ENCODE peak calls at places on chromosome 3, in ten cellular contexts. C is posterior cingulate gyrus; X is fibroblast of pulmonary artery; Z is stimulated activated CD8-positive, alpha-beta memory T cell treated with anti-CD3 and anti-CD28 coated beads, Interleukin-4, amount 100 ng/mL, for 1 hour; O is OCI-M1; E is AG10803; S is brain pericyte; K is HT1080; L is cardiac muscle cell; Q is lower leg skin. F is an unnamed sample.
A peak's percentile ranks its signal among the peaks of the same experiment; 100 is the strongest.

GRCh38 chr3:10017636-10018292 is 8.5 kb upstream of the FANCD2 start:
- DNase-seq in C (no peak), Q (no peak), Z (no peak), X (peak; percentile 43), L (peak; percentile 52), S (no peak), O (no peak), K (peak; percentile 80), E (peak; percentile 79), F (no peak)

GRCh38 chr3:161042023-161042501 is 63.1 kb downstream of the B3GALNT1 start:
- DNase-seq in S (no peak), E (no peak), K (no peak), O (no peak), L (no peak), C (no peak), Z (no peak), Q (no peak), X (peak; percentile 17), F (no peak)

GRCh38 chr3:46690798-46691197 is 2.7 kb downstream of the ALS2CL start:
- DNase-seq in Q (peak; percentile 54), K (peak; percentile 17), L (no peak), C (no peak), X (no peak), E (no peak), Z (no peak), S (no peak), O (no peak), F (no peak)

GRCh38 chr3:110293660-110294059 is 778.0 kb upstream of the NECTIN3 start:
- DNase-seq in E (no peak), K (peak; percentile 62), O (no peak), X (no peak), C (no peak), S (no peak), Q (no peak), Z (no peak), L (no peak), F (no peak)

GRCh38 chr3:185818267-185818875 is 6.5 kb downstream of the IGF2BP2 start:
- DNase-seq in X (no peak), K (peak; percentile 36), O (no peak), E (peak; percentile 11), Q (no peak), L (no peak), C (no peak), S (no peak), Z (no peak), F (no peak)

GRCh38 chr3:55160241-55160877 is 232.5 kb upstream of the LRTM1 start:
- DNase-seq in Z (no peak), K (peak; percentile 100), S (peak; percentile 55), C (no peak), Q (no peak), X (peak; percentile 95), E (peak; percentile 100), O (no peak), L (peak; percentile 91), F (no peak)

GRCh38 chr3:190101320-190102117 is 19.2 kb downstream of the P3H2 start:
- DNase-seq in K (no peak), C (no peak), L (peak; percentile 84), X (peak; percentile 57), Z (no peak), Q (no peak), O (peak; percentile 27), S (no peak), E (peak; percentile 73), F (no peak)

GRCh38 chr3:99895706-99896441 is 78.2 kb downstream of the CMSS1 start:
- DNase-seq in O (peak; percentile 86), S (no peak), L (peak; percentile 76), X (peak; percentile 81), Q (no peak), Z (no peak), E (peak; percentile 92), C (no peak), K (peak; percentile 93), F (no peak)

GRCh38 chr3:106282931-106283330 is 414.1 kb upstream of the CBLB start:
- DNase-seq in C (no peak), O (no peak), K (no peak), L (no peak), S (no peak), E (peak; percentile 44), Z (no peak), X (no peak), Q (no peak), F (no peak)

GRCh38 chr3:134621824-134622223 is 29.0 kb downstream of the KY start:
- DNase-seq in E (no peak), S (no peak), Q (no peak), Z (no peak), C (no peak), L (peak; percentile 42), X (peak; percentile 23), K (peak; percentile 38), O (peak; percentile 69), F (no peak)

GRCh38 chr3:127546970-127547733 is 43.4 kb downstream of the TPRA1 start:
- DNase-seq in K (no peak), X (no peak), Z (no peak), C (no peak), L (no peak), S (no peak), Q (no peak), O (no peak), E (no peak), F (no peak)

GRCh38 chr3:40623567-40623966 is 98.8 kb downstream of the ZNF621 start:
- DNase-seq in K (peak; percentile 87), E (no peak), X (peak; percentile 2), L (no peak), S (no peak), O (peak; percentile 99), Z (no peak), C (no peak), Q (peak; percentile 55), F (no peak)

GRCh38 chr3:44995142-44995770 is 19.2 kb downstream of the EXOSC7 start:
- DNase-seq in X (peak; percentile 77), Q (peak; percentile 68), S (peak; percentile 68), L (peak; percentile 77), C (no peak), Z (no peak), K (no peak), O (no peak), E (peak; percentile 80), F (no peak)

GRCh38 chr3:28651159-28651558 is 302.5 kb upstream of the AZI2 start:
- DNase-seq in O (no peak), X (peak; percentile 3), C (no peak), Z (no peak), Q (no peak), S (no peak), K (no peak), E (no peak), L (peak; percentile 29), F (no peak)

GRCh38 chr3:144142151-144142855 is 170.7 kb downstream of the DIPK2A start:
- DNase-seq in C (no peak), Q (no peak), Z (no peak), S (peak; percentile 18), X (peak; percentile 36), K (peak; percentile 31), O (no peak), L (peak; percentile 41), E (peak; percentile 1), F (no peak)

GRCh38 chr3:32998631-32999451 is 47.4 kb downstream of the CCR4 start:
- DNase-seq in L (no peak), K (no peak), O (no peak), C (no peak), X (no peak), E (no peak), Z (no peak), Q (no peak), S (no peak), F (no peak)

GRCh38 chr3:63791974-63792373 is 27.1 kb upstream of the C3orf49 start:
- DNase-seq in O (peak; percentile 19), X (peak; percentile 76), Z (no peak), Q (no peak), E (peak; percentile 89), S (no peak), K (no peak), L (peak; percentile 69), C (no peak), F (no peak)

F was measured in activated CD8-positive, alpha-beta memory T cell treated with anti-CD3 and anti-CD28 coated beads for 1 hour.